ENCODE peak calls at places on chromosomes 7 and 10, in five cellular contexts. E is ELR; Z is stimulated activated CD4-positive, alpha-beta T cell treated with anti-CD3 and anti-CD28 coated beads, Interleukin-12 subunit alpha, Interleukin-12 subunit beta, amount 100 ng/mL, for 24 hours; N is NT2/D1; X is OCI-LY7. O is an unnamed sample.

GRCh38 chr10:119316729-119317097 is 109.3 kb downstream of the GRK5 start:
- DNase-seq in N (peak), Z (no peak), E (peak), X (no peak), O (no peak)

GRCh38 chr7:129831424-129832058 is 121.2 kb downstream of the UBE2H start:
- DNase-seq in E (peak), X (no peak), Z (no peak), N (no peak), O (no peak)

GRCh38 chr10:132065491-132066105 is at the start of gene JAKMIP3:
- DNase-seq in E (peak), X (no peak), Z (no peak), N (no peak), O (no peak)

GRCh38 chr7:43700059-43700501 is 29.2 kb downstream of the COA1 start:
- DNase-seq in X (peak), N (no peak), E (peak), Z (no peak), O (no peak)

GRCh38 chr7:150846291-150847115 is 5.8 kb upstream of the AOC1 start:
- DNase-seq in Z (no peak), X (no peak), E (no peak), N (no peak), O (no peak)

GRCh38 chr7:30068117-30068516 is 39.9 kb downstream of the PLEKHA8 start:
- DNase-seq in Z (no peak), N (no peak), X (no peak), E (peak), O (no peak)

GRCh38 chr7:108586274-108586710 is 16.6 kb downstream of the DNAJB9 start:
- DNase-seq in Z (no peak), N (no peak), X (no peak), E (no peak), O (no peak)

GRCh38 chr7:43602271-43602670 is 19.4 kb downstream of the STK17A start:
- DNase-seq in N (no peak), Z (no peak), E (no peak), X (no peak), O (no peak)

GRCh38 chr10:122346326-122346950 is 28.1 kb upstream of the PLEKHA1 start:
- DNase-seq in X (no peak), N (no peak), E (no peak), Z (no peak), O (no peak)

GRCh38 chr10:100510533-100511308 is 8.9 kb downstream of the SEC31B start:
- DNase-seq in N (no peak), X (no peak), Z (peak), E (no peak), O (no peak)

GRCh38 chr10:55793024-55793423 is 568.0 kb downstream of the ZWINT start:
- DNase-seq in E (no peak), X (no peak), Z (no peak), N (no peak), O (no peak)

GRCh38 chr7:158820656-158821055 is 8.7 kb downstream of the ESYT2 start:
- DNase-seq in E (peak), N (no peak), Z (no peak), X (no peak), O (no peak)

GRCh38 chr10:80966326-80966986 is 428.8 kb downstream of the SH2D4B start:
- DNase-seq in Z (no peak), E (no peak), N (no peak), X (no peak), O (no peak)

GRCh38 chr7:128381161-128381821 is 19.8 kb upstream of the PRRT4 start:
- DNase-seq in X (peak), E (peak), Z (no peak), N (no peak), O (no peak)

GRCh38 chr7:19122018-19122588 is 4.7 kb upstream of the TWIST1 start:
- DNase-seq in X (peak), E (peak), Z (no peak), N (no peak), O (no peak)

GRCh38 chr10:30422296-30422695 is 11.7 kb upstream of the MAP3K8 start:
- DNase-seq in Z (no peak), X (no peak), N (no peak), E (no peak), O (no peak)

GRCh38 chr10:91366687-91367086 is 43.5 kb upstream of the HECTD2 start:
- DNase-seq in Z (no peak), X (no peak), N (no peak), E (no peak), O (no peak)

GRCh38 chr7:468681-469590 is 50.7 kb downstream of the PDGFA start:
- DNase-seq in X (no peak), E (peak), Z (no peak), N (no peak), O (no peak)

GRCh38 chr10:73999703-74000102 is 1.8 kb downstream of the VCL start:
- DNase-seq in E (peak), X (no peak), N (no peak), Z (no peak), O (no peak)

GRCh38 chr7:17370901-17371550 is 72.6 kb downstream of the AHR start:
- DNase-seq in N (no peak), X (no peak), E (peak), Z (no peak), O (no peak)

GRCh38 chr7:150727381-150727780 is 9.8 kb upstream of the GIMAP5 start:
- DNase-seq in N (no peak), X (no peak), Z (no peak), E (no peak), O (no peak)

O was measured in memory B cell.